ENCODE peak calls at places on chromosomes 5 and 9, in six cellular contexts. F is RPMI8226; G is stimulated activated CD4-positive, alpha-beta T cell treated with anti-CD3 and anti-CD28 coated beads, Interleukin-1b, Interleukin-23, amount 100 ng/mL, for 24 hours; N is GM03348; X is heart left ventricle; Q is SHP77. L is an unnamed sample.

GRCh38 chr5:39547548-39548154 is 122.9 kb upstream of the DAB2 start:
- DNase-seq in F (peak; percentile 53), G (no peak), N (peak; percentile 68), X (peak; percentile 72), Q (peak; percentile 81), L (peak; percentile 88)

GRCh38 chr5:179410291-179411160 is 65.3 kb upstream of the ADAMTS2 start:
- DNase-seq in F (no peak), G (no peak), N (no peak), X (no peak), Q (no peak), L (no peak)

GRCh38 chr5:32332971-32333370 is 20.2 kb upstream of the MTMR12 start:
- DNase-seq in F (no peak), G (no peak), N (peak; percentile 25), X (no peak), Q (no peak), L (no peak)

GRCh38 chr5:123881791-123882244 is 369.8 kb downstream of the CSNK1G3 start:
- DNase-seq in F (no peak), G (no peak), N (peak; percentile 13), X (no peak), Q (peak; percentile 10), L (no peak)

GRCh38 chr9:137370865-137371520 is 52.0 kb downstream of the EXD3 start:
- DNase-seq in F (no peak), G (no peak), N (no peak), X (no peak), Q (no peak), L (no peak)

GRCh38 chr9:69981686-69982450 is 61.8 kb upstream of the MAMDC2 start:
- DNase-seq in F (no peak), G (no peak), N (peak; percentile 47), X (no peak), Q (no peak), L (no peak)

GRCh38 chr9:133513214-133514088 is 11.3 kb downstream of the MYMK start:
- DNase-seq in F (no peak), G (no peak), N (no peak), X (no peak), Q (peak; percentile 41), L (no peak)

GRCh38 chr9:127311239-127311741 is 46.7 kb downstream of the GARNL3 start:
- DNase-seq in F (peak; percentile 8), G (no peak), N (peak; percentile 40), X (peak; percentile 35), Q (no peak), L (peak; percentile 25)

GRCh38 chr9:27880135-27880534 is 306.9 kb upstream of the C9orf72 start:
- DNase-seq in F (no peak), G (no peak), N (no peak), X (no peak), Q (no peak), L (no peak)